ENCODE peak calls at places on chromosomes 5 and 9, in nine cellular contexts. L is Peyer's patch, D is right atrium auricular region, N is bronchial epithelial cell, W is AG04449, R is brain microvascular endothelial cell, G is choroid plexus epithelial cell, Y is endothelial cell of umbilical vein, V is uterus. E is an unnamed sample.
A peak's percentile ranks its signal among the peaks of the same experiment; 100 is the strongest.

GRCh38 chr5:150517272-150518152 is 9.6 kb downstream of the NDST1 start:
- DNase-seq in L (peak; percentile 97), D (no peak), N (peak; percentile 85), W (peak; percentile 94), R (peak; percentile 97), G (peak; percentile 96), Y (peak; percentile 89), V (peak; percentile 59), E (no peak)

GRCh38 chr9:123784513-123784912 is 145.4 kb downstream of the DENND1A start:
- DNase-seq in L (no peak), D (no peak), N (peak; percentile 21), W (peak; percentile 98), R (peak; percentile 20), G (peak; percentile 79), Y (no peak), V (no peak), E (no peak)

GRCh38 chr5:27038476-27038875 is at the start of gene CDH9:
- DNase-seq in L (no peak), D (no peak), N (peak; percentile 5), W (no peak), R (no peak), G (peak; percentile 29), Y (no peak), V (no peak), E (no peak)

GRCh38 chr5:137039939-137040515 is 459.1 kb downstream of the SPOCK1 start:
- DNase-seq in L (no peak), D (no peak), N (no peak), W (no peak), R (no peak), G (no peak), Y (no peak), V (no peak), E (no peak)

GRCh38 chr5:135232958-135233357 is 166.1 kb downstream of the MACROH2A1 start:
- DNase-seq in L (peak; percentile 40), D (no peak), N (no peak), W (no peak), R (no peak), G (no peak), Y (no peak), V (no peak), E (no peak)

GRCh38 chr9:97573482-97574073 is 59.6 kb downstream of the TSTD2 start:
- DNase-seq in L (no peak), D (no peak), N (no peak), W (no peak), R (no peak), G (no peak), Y (no peak), V (peak; percentile 15), E (no peak)

GRCh38 chr5:179267671-179268071 is 77.6 kb downstream of the ADAMTS2 start:
- DNase-seq in L (peak; percentile 45), D (peak; percentile 60), N (no peak), W (no peak), R (no peak), G (no peak), Y (no peak), V (no peak), E (no peak)

GRCh38 chr9:68947842-68948569 is 65.9 kb downstream of the PRKACG start:
- DNase-seq in L (no peak), D (no peak), N (peak; percentile 17), W (no peak), R (no peak), G (no peak), Y (no peak), V (no peak), E (no peak)

GRCh38 chr5:118253401-118254061 is 734.8 kb downstream of the DTWD2 start:
- DNase-seq in L (no peak), D (no peak), N (no peak), W (no peak), R (no peak), G (no peak), Y (no peak), V (no peak), E (no peak)

GRCh38 chr9:138100711-138101349 is 223.2 kb downstream of the CACNA1B start:
- DNase-seq in L (peak; percentile 43), D (no peak), N (no peak), W (no peak), R (no peak), G (no peak), Y (no peak), V (peak; percentile 6), E (no peak)

GRCh38 chr9:68702493-68702892 is 2.5 kb upstream of the PIP5K1B start:
- DNase-seq in L (no peak), D (no peak), N (peak; percentile 5), W (no peak), R (no peak), G (no peak), Y (no peak), V (no peak), E (no peak)

GRCh38 chr9:78783743-78784142 is 486.8 kb downstream of the PSAT1 start:
- DNase-seq in L (no peak), D (no peak), N (peak; percentile 7), W (no peak), R (no peak), G (peak; percentile 16), Y (no peak), V (no peak), E (no peak)

GRCh38 chr5:151082976-151083651 is 2.3 kb upstream of the TNIP1 start:
- DNase-seq in L (peak; percentile 75), D (no peak), N (peak; percentile 95), W (no peak), R (no peak), G (no peak), Y (no peak), V (no peak), E (peak; percentile 85)

GRCh38 chr9:100213730-100214477 is 114.9 kb downstream of the INVS start:
- DNase-seq in L (no peak), D (no peak), N (peak; percentile 8), W (peak; percentile 69), R (peak; percentile 80), G (peak; percentile 82), Y (no peak), V (no peak), E (peak; percentile 62)

GRCh38 chr9:34338664-34339063 is 9.3 kb downstream of the NUDT2 start:
- DNase-seq in L (no peak), D (no peak), N (no peak), W (no peak), R (no peak), G (no peak), Y (no peak), V (no peak), E (no peak)

GRCh38 chr9:116059466-116059865 is 94.1 kb upstream of the PAPPA start:
- DNase-seq in L (no peak), D (no peak), N (no peak), W (no peak), R (no peak), G (peak; percentile 64), Y (no peak), V (no peak), E (no peak)

DNA sequence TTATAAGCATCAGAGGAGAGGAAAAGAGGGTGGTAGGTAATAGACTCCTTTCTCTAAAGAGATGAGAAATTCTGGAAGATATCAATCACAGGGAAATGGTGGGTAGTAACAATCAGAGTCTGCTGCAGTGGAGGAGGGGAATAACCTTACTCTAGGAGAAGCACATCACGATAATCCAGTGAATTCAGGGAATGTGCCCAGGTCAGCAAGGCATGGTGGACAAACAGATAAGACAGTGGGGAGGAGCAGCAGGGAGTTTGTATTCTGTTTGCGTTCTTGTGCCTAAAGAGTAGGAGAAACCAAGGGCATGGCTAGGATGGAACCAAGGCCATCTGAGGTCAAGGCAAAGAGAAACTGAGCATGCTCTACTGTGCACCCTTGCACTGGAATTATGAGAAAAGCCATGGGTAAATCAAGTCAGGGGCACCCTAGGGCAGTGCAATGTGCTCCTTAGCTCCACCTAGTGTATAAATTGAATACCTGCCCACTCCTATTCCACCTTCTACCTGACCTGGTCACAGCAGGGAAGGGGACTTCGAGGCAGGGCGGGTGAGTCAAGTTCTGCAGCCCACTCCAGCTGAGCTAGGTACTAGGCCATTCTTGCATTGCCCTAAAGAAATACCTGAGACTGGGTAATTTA is 31.6 kb downstream of the RETREG1 start:
- DNase-seq in L (no peak), D (peak; percentile 9), N (peak; percentile 27), W (no peak), R (no peak), G (no peak), Y (no peak), V (no peak), E (no peak)
- H3K4me3 ChIP-seq in L (no peak overlapping the region), D (no peak overlapping the region), N (no peak overlapping the region), W (no peak overlapping the region), R (no peak overlapping the region), G (no peak overlapping the region), Y (no peak overlapping the region), V (no peak overlapping the region), E (no peak overlapping the region)

DNA sequence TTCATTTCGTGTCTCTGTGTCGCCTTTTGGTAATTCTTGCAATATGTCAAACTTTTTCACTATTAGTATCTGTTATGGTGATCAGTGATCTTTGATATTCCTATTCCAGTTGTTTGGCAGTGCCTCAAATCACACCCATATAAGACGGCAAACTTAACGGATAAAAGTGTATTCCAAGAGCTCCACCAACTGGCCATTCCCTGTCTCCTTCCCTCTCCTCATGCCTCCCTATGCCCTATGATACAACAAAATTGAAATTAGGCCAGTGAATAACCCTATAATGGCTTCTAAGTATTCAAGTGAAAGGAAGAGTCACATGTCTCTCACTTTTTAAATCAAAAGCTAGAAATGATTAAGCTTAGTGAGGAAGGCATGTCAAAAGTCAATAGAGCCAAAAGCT is 74.8 kb downstream of the CDK5RAP2 start:
- DNase-seq in L (no peak), D (no peak), N (no peak), W (no peak), R (no peak), G (peak; percentile 47), Y (no peak), V (no peak), E (no peak)
- TF ChIP-seq CTCF in L (no peak), D (no peak), N (peak; percentile 9), W (no peak), R (peak; percentile 33), G (peak; percentile 47), Y (no peak), V (no peak), E (peak; percentile 28)

DNA sequence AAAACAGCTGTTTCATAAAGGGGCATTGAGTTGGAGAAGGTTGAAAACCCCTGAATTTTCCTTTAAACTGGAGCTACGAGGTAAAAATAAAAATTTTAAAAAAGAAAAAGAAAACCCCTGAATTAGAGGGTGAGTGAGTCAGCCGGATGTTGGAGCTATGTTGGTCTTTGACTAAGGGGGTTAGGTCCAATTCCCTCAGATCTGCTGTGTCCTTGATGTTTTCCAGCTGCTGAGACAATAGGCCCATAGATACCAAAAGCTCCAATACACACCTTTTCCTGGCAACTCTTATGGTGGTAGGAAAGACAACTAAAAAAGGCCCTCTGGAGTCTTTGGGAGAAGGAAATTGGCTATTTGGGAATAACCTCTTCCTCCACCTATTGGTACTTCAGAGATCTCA is 79.4 kb upstream of the SAP30L start:
- DNase-seq in L (no peak), D (no peak), N (peak; percentile 14), W (no peak), R (peak; percentile 53), G (peak; percentile 53), Y (peak; percentile 46), V (no peak), E (no peak)
- H3K4me3 ChIP-seq in L (no peak overlapping the region), D (no peak overlapping the region), N (no peak overlapping the region), W (no peak overlapping the region), R (no peak overlapping the region), G (no peak overlapping the region), Y (no peak overlapping the region), V (no peak overlapping the region), E (no peak overlapping the region)

DNA sequence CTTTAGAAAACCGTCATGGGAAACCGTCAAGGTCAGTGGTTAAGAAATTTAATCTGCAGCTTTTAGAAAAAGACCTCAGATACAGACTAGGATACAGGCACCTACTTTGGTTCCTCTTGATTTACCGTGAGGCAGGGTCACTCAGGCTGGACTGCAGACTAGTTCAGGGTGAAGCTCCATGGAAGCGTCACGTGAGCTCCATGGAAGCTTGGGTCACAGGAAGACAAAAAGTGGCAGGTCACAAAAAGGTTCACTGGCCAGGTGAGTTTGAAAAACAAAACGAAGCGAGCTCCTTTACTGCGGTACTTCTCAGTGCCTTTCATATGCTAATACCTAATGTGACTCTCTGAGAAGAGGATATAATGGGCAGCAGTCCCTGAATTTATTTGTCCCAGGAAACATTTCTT is 43.0 kb downstream of the PRRC2B start:
- DNase-seq in L (no peak), D (no peak), N (no peak), W (no peak), R (no peak), G (no peak), Y (no peak), V (no peak), E (no peak)
- TF ChIP-seq CTCF in L (no peak), D (no peak), N (no peak), W (no peak), R (no peak), G (no peak), Y (no peak), V (no peak), E (no peak)

E was measured in epithelial cell of proximal tubule.